ENCODE peak calls at places on chromosomes 6 and 20, in four cellular contexts. Z, X, T and F are unnamed samples.

GRCh38 chr20:64119681-64120341 is 12.4 kb upstream of the NPBWR2 start:
- DNase-seq in Z (no peak), X (peak; percentile 76), T (peak; percentile 13), F (no peak)

GRCh38 chr6:98944598-98945011 is 3.1 kb downstream of the FBXL4 start:
- DNase-seq in Z (no peak), X (no peak), T (no peak), F (no peak)

GRCh38 chr6:16316741-16317251 is 78.4 kb downstream of the GMPR start:
- DNase-seq in Z (no peak), X (no peak), T (no peak), F (no peak)

GRCh38 chr6:151589667-151590066 is 95.8 kb downstream of the CCDC170 start:
- DNase-seq in Z (no peak), X (no peak), T (no peak), F (no peak)

GRCh38 chr6:162177733-162178132 is 549.8 kb downstream of the PRKN start:
- DNase-seq in Z (no peak), X (no peak), T (no peak), F (no peak)

GRCh38 chr6:27268803-27269202 is 21.3 kb downstream of the PRSS16 start:
- DNase-seq in Z (no peak), X (no peak), T (no peak), F (no peak)

GRCh38 chr6:145829950-145830349 is 15.4 kb upstream of the FBXO30 start:
- DNase-seq in Z (no peak), X (no peak), T (no peak), F (no peak)

GRCh38 chr20:4985658-4986057 is 15.7 kb downstream of the SLC23A2 start:
- DNase-seq in Z (no peak), X (no peak), T (no peak), F (no peak)

GRCh38 chr20:50391444-50392137 is 118.6 kb upstream of the PTPN1 start:
- DNase-seq in Z (no peak), X (peak; percentile 77), T (no peak), F (no peak)

GRCh38 chr20:50390685-50391443 is 119.3 kb upstream of the PTPN1 start:
- DNase-seq in Z (no peak), X (peak; percentile 82), T (no peak), F (no peak)

GRCh38 chr20:50388733-50389436 is 121.3 kb upstream of the PTPN1 start:
- DNase-seq in Z (no peak), X (no peak), T (no peak), F (no peak)

GRCh38 chr20:50389437-50389807 is 120.8 kb upstream of the PTPN1 start:
- DNase-seq in Z (peak; percentile 73), X (no peak), T (peak; percentile 56), F (no peak)

DNA sequence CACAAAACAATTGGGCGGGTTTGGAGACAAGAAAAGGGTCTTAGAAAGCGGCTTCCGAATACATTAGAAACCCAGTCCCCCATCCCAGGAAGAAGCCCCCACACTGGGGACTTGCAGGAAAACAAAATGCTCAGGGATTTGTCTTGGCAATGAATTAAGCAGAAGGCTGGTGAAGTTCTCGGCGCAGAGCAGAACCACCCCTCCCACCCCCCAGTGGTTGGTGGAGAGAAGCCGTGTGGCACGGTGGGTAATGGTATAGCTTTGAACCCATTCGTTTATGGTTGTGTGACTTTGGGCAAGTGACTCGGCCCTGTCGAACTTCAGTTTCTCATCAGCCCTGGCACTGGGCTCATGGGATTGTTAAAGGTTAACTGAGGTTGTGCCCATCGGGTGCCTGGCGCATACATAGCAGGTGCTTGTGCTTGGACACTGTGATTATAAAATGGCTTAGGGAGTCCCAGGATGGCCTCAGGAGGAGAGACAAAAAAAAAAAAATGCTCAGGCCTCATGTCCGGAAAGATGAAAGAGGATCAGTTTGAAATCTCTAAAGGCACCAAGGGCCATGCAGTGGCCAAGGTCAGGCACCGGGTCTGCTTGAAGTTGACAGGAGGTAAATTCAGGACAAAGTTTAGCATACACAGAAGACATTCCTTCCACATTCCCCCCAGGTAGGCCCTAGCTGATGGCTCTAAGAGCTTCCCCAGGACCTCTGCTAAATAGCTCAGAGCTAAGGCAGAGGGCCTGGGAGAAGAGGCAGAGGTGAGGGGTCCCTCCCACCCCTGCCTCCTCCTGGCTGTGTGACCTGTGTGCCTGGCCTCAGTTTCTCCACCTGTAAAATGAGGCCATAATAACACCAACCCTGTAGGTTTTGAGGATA is 120.1 kb upstream of the PTPN1 start:
- DNase-seq in Z (no peak), X (peak; percentile 77), T (no peak), F (no peak)
- TF ChIP-seq CTCF in Z (no peak), X (no peak), T (no peak), F (no peak)

GRCh38 chr6:130460934-130461333 is 95.1 kb downstream of the TMEM200A start:
- DNase-seq in Z (no peak), X (no peak), T (no peak), F (no peak)

GRCh38 chr6:130452336-130452735 is 86.5 kb downstream of the TMEM200A start:
- DNase-seq in Z (no peak), X (no peak), T (no peak), F (no peak)

GRCh38 chr6:130459316-130459715 is 93.5 kb downstream of the TMEM200A start:
- DNase-seq in Z (no peak), X (no peak), T (no peak), F (no peak)

GRCh38 chr6:130453230-130453629 is 87.4 kb downstream of the TMEM200A start:
- DNase-seq in Z (no peak), X (no peak), T (no peak), F (no peak)

DNA sequence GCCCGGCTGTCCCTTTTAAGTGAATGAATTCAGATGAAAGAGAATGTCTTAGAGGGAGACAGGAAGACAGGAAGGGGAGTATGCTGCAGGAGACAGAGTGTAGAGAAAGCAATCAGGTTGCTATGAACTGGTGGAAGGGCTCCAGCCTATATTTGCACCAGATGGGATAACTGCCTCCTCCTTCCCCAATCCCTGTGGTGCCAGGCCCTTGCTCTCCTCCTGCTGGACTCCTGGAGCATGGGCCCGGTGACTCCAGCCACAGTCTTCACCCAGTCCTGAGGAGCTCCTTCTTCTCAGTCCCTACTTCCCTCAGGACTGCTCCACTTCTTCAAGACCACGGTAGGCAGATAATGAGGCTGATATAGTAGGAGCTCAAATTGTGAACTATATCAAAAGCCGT is 91.8 kb downstream of the TMEM200A start:
- DNase-seq in Z (no peak), X (no peak), T (no peak), F (no peak)
- TF ChIP-seq CTCF in Z (no peak), X (no peak), T (no peak), F (no peak)

GRCh38 chr6:30685157-30685976 is 1.1 kb downstream of the PPP1R18 start:
- DNase-seq in Z (no peak), X (no peak), T (no peak), F (no peak)
- TF ChIP-seq CTCF in Z (peak; percentile 8), X (peak; percentile 28), T (no peak), F (no peak)

DNA sequence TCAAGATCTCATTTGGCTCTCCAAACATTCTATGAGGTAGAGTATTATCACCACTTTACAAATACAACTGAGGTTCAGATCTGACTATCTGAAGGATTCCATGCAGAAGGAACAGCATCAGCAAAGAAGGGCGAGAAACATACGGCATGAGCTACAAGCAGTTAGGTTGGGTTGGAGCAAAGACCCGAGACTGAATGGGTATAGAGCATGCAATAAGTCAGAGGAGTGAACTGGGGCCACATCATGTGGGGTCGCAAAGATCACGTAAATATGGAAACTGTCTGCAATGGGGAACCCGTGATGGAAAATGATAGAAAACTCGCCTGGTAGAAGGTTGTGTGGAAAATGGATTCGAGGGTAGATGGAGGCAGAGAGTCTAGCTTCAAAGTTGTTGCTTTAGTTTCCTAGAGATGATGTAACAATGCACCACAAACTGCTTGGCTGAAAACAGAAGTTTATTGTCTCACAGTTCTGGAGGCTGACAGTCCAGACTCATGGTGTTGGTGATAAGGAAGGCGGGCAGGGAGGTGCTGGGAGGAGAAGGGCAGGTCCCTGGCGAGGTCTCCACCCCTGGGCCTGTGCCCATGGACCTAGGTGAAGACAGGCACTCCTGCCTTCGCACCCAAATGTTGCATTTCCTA is 44.3 kb upstream of the BCLAF1 start:
- DNase-seq in Z (peak; percentile 25), X (no peak), T (no peak), F (no peak)
- TF ChIP-seq CTCF in Z (no peak), X (no peak), T (no peak), F (no peak)